ENCODE peak calls at places on chromosomes 6 and 20, in ten cellular contexts. Y, G, F, R, P, O, I, K, T and W are unnamed samples.

GRCh38 chr6:85422996-85423395 is 26.9 kb upstream of the NT5E start:
- DNase-seq in Y (no peak), G (no peak), F (no peak), R (no peak), P (no peak), O (no peak), I (no peak), K (no peak), T (no peak), W (no peak)

GRCh38 chr20:11205769-11206362 is 532.1 kb upstream of the JAG1 start:
- DNase-seq in Y (no peak), G (no peak), F (no peak), R (no peak), P (no peak), O (no peak), I (no peak), K (no peak), T (no peak), W (no peak)

GRCh38 chr6:44056392-44057237 is 70.6 kb downstream of the MRPL14 start:
- DNase-seq in Y (no peak), G (no peak), F (no peak), R (no peak), P (no peak), O (peak; percentile 66), I (peak; percentile 45), K (no peak), T (peak; percentile 80), W (no peak)

GRCh38 chr20:62407221-62407992 is at the start of gene CABLES2:
- DNase-seq in Y (peak; percentile 88), G (peak; percentile 88), F (peak; percentile 96), R (peak; percentile 78), P (peak; percentile 91), O (peak; percentile 98), I (peak; percentile 95), K (peak; percentile 92), T (peak; percentile 93), W (no peak)

GRCh38 chr6:114315841-114316595 is 26.8 kb downstream of the HS3ST5 start:
- DNase-seq in Y (no peak), G (no peak), F (no peak), R (no peak), P (no peak), O (no peak), I (no peak), K (no peak), T (no peak), W (no peak)

GRCh38 chr6:63560806-63561672 is 11.2 kb upstream of the LOC128125822 start:
- DNase-seq in Y (no peak), G (no peak), F (no peak), R (no peak), P (no peak), O (peak; percentile 13), I (no peak), K (no peak), T (peak; percentile 55), W (no peak)

GRCh38 chr20:43959079-43959919 is 44.6 kb downstream of the TOX2 start:
- DNase-seq in Y (no peak), G (no peak), F (peak; percentile 55), R (no peak), P (no peak), O (no peak), I (peak; percentile 58), K (no peak), T (no peak), W (no peak)

GRCh38 chr6:13710552-13711383 is 867 bp downstream of the RANBP9 start:
- DNase-seq in Y (no peak), G (no peak), F (peak; percentile 55), R (no peak), P (peak; percentile 54), O (peak; percentile 45), I (no peak), K (peak; percentile 52), T (peak; percentile 19), W (no peak)

GRCh38 chr6:133837801-133838349 is 51.0 kb upstream of the TCF21 start:
- DNase-seq in Y (peak; percentile 35), G (no peak), F (peak; percentile 53), R (peak; percentile 10), P (peak; percentile 91), O (no peak), I (peak; percentile 48), K (no peak), T (peak; percentile 64), W (no peak)

GRCh38 chr6:158518196-158519127 is 41.4 kb upstream of the TMEM181 start:
- DNase-seq in Y (peak; percentile 81), G (peak; percentile 27), F (peak; percentile 93), R (peak; percentile 15), P (peak; percentile 87), O (peak; percentile 82), I (peak; percentile 53), K (peak; percentile 62), T (peak; percentile 84), W (no peak)

GRCh38 chr6:32664827-32665362 is 1.6 kb downstream of the HLA-DQB1 start:
- DNase-seq in Y (no peak), G (peak; percentile 16), F (peak; percentile 83), R (no peak), P (peak; percentile 43), O (no peak), I (no peak), K (no peak), T (no peak), W (no peak)

GRCh38 chr6:31339210-31339609 is 17.8 kb downstream of the HLA-B start:
- DNase-seq in Y (no peak), G (no peak), F (peak; percentile 22), R (no peak), P (no peak), O (no peak), I (no peak), K (no peak), T (no peak), W (no peak)

GRCh38 chr6:12297363-12298016 is 7.3 kb downstream of the EDN1 start:
- DNase-seq in Y (no peak), G (no peak), F (no peak), R (no peak), P (no peak), O (no peak), I (no peak), K (no peak), T (no peak), W (no peak)

GRCh38 chr20:20331796-20332195 is 36.1 kb upstream of the INSM1 start:
- DNase-seq in Y (no peak), G (no peak), F (no peak), R (no peak), P (no peak), O (no peak), I (no peak), K (no peak), T (no peak), W (no peak)

GRCh38 chr6:157609556-157609955 is 213.5 kb upstream of the SNX9 start:
- DNase-seq in Y (no peak), G (no peak), F (no peak), R (no peak), P (no peak), O (no peak), I (no peak), K (no peak), T (no peak), W (no peak)

GRCh38 chr6:157758516-157759023 is 64.5 kb upstream of the SNX9 start:
- DNase-seq in Y (no peak), G (no peak), F (no peak), R (no peak), P (no peak), O (no peak), I (no peak), K (no peak), T (no peak), W (no peak)